ENCODE peak calls at places on chromosomes 13 and 19, in eight cellular contexts. H, F, X, K, B, N, P and C are unnamed samples.

GRCh38 chr19:47435196-47435595 is 15.9 kb upstream of the MEIS3 start:
- DNase-seq in H (no peak), F (no peak), X (no peak), K (no peak), B (peak), N (no peak), P (no peak), C (peak)

GRCh38 chr19:7303470-7303869 is 9.3 kb upstream of the INSR start:
- DNase-seq in H (no peak), F (no peak), X (no peak), K (no peak), B (no peak), N (no peak), P (no peak), C (no peak)

GRCh38 chr13:78317030-78317429 is 286.3 kb downstream of the POU4F1 start:
- DNase-seq in H (no peak), F (no peak), X (no peak), K (no peak), B (no peak), N (no peak), P (no peak), C (no peak)

GRCh38 chr13:111011899-111012298 is 97.0 kb upstream of the ANKRD10 start:
- DNase-seq in H (no peak), F (no peak), X (no peak), K (no peak), B (peak), N (no peak), P (no peak), C (no peak)

GRCh38 chr19:6087074-6087506 is 23.2 kb downstream of the RFX2 start:
- DNase-seq in H (no peak), F (no peak), X (no peak), K (no peak), B (peak), N (peak), P (no peak), C (peak)

GRCh38 chr19:14146789-14147216 is 10.4 kb upstream of the ASF1B start:
- DNase-seq in H (no peak), F (no peak), X (no peak), K (no peak), B (no peak), N (no peak), P (peak), C (no peak)

GRCh38 chr19:29609636-29610035 is 3.6 kb downstream of the POP4 start:
- DNase-seq in H (no peak), F (no peak), X (no peak), K (no peak), B (no peak), N (no peak), P (no peak), C (no peak)

GRCh38 chr13:88051746-88052482 is 380.7 kb downstream of the SLITRK5 start:
- DNase-seq in H (no peak), F (no peak), X (no peak), K (no peak), B (no peak), N (no peak), P (no peak), C (no peak)

GRCh38 chr13:79423801-79424642 is 18.0 kb upstream of the RBM26 start:
- DNase-seq in H (no peak), F (no peak), X (no peak), K (no peak), B (no peak), N (peak), P (peak), C (no peak)

GRCh38 chr13:43874512-43875092 is 4.9 kb downstream of the CCDC122 start:
- DNase-seq in H (no peak), F (no peak), X (no peak), K (no peak), B (no peak), N (no peak), P (no peak), C (no peak)

GRCh38 chr13:46738055-46738454 is 58.9 kb downstream of the ESD start:
- DNase-seq in H (no peak), F (no peak), X (no peak), K (no peak), B (no peak), N (no peak), P (no peak), C (no peak)

GRCh38 chr13:26872444-26873173 is 112.0 kb upstream of the GPR12 start:
- DNase-seq in H (no peak), F (no peak), X (peak), K (peak), B (peak), N (no peak), P (no peak), C (peak)

GRCh38 chr19:39110263-39110967 is 15.2 kb upstream of the PAK4 start:
- DNase-seq in H (no peak), F (peak), X (peak), K (peak), B (peak), N (no peak), P (no peak), C (peak)